ENCODE peak calls at places on chromosomes 5 and 9, in ten cellular contexts. T, D, W, A, J, H, N, L, M and C are unnamed samples.

GRCh38 chr9:84216151-84216550 is 124.4 kb downstream of the SLC28A3 start:
- DNase-seq in M (no peak), D (no peak), T (peak; percentile 34), J (no peak), H (no peak), A (no peak), N (no peak), W (no peak), L (no peak), C (no peak)

GRCh38 chr9:15361737-15362136 is 54.7 kb upstream of the TTC39B start:
- DNase-seq in J (no peak), D (no peak), M (no peak), L (no peak), W (no peak), H (no peak), A (no peak), N (no peak), T (no peak), C (no peak)

GRCh38 chr9:19988281-19988680 is 199.4 kb upstream of the SLC24A2 start:
- DNase-seq in A (no peak), N (no peak), D (no peak), W (no peak), T (no peak), J (no peak), L (no peak), H (no peak), M (no peak), C (no peak)

GRCh38 chr5:169287529-169287928 is 13.4 kb downstream of the SLIT3 start:
- DNase-seq in A (no peak), D (no peak), M (no peak), L (no peak), H (no peak), N (no peak), J (no peak), W (no peak), T (no peak), C (no peak)

GRCh38 chr5:151812757-151813309 is 41.1 kb downstream of the G3BP1 start:
- DNase-seq in T (no peak), L (no peak), N (peak; percentile 69), A (no peak), J (no peak), W (no peak), M (no peak), H (no peak), D (no peak), C (no peak)

GRCh38 chr9:83041771-83042170 is 21.2 kb downstream of the RASEF start:
- DNase-seq in A (no peak), J (no peak), H (no peak), N (no peak), L (no peak), D (no peak), T (peak; percentile 44), M (no peak), W (no peak), C (no peak)

GRCh38 chr5:104815212-104815611 is 1252.6 kb upstream of the NUDT12 start:
- DNase-seq in T (no peak), W (no peak), M (no peak), J (no peak), A (no peak), D (no peak), L (no peak), N (no peak), H (no peak), C (peak; percentile 21)

GRCh38 chr5:115831163-115831768 is 10.1 kb downstream of the ATG12 start:
- DNase-seq in N (peak; percentile 31), J (no peak), A (no peak), H (no peak), M (peak; percentile 37), L (no peak), T (peak; percentile 19), W (no peak), D (no peak), C (peak; percentile 32)

GRCh38 chr5:116423587-116424257 is 150.9 kb downstream of the SEMA6A start:
- DNase-seq in W (no peak), T (no peak), N (no peak), H (no peak), D (no peak), J (no peak), M (peak; percentile 76), L (no peak), A (no peak), C (no peak)

GRCh38 chr9:114031037-114031436 is 47.1 kb downstream of the AMBP start:
- DNase-seq in M (no peak), H (no peak), T (no peak), A (no peak), J (no peak), N (no peak), W (no peak), L (no peak), D (no peak), C (no peak)

GRCh38 chr5:39415186-39415585 is 9.6 kb downstream of the DAB2 start:
- DNase-seq in L (no peak), N (no peak), A (no peak), T (no peak), W (no peak), M (no peak), J (no peak), D (no peak), H (no peak), C (no peak)

GRCh38 chr5:87752362-87752761 is 339.6 kb upstream of the CCNH start:
- DNase-seq in T (peak; percentile 86), D (no peak), H (no peak), N (no peak), W (no peak), A (no peak), J (no peak), M (no peak), L (no peak), C (no peak)

GRCh38 chr5:149420509-149421371 is 41.6 kb upstream of the IL17B start:
- DNase-seq in W (no peak), H (no peak), N (no peak), M (no peak), J (no peak), D (no peak), L (peak; percentile 81), T (no peak), A (peak; percentile 59), C (no peak)
- H3K4me1 ChIP-seq in W (no peaks in the 10 kb centered on the region), H (peaks cover 8% of the 10 kb centered on the region), N (peaks cover 81% of the 10 kb centered on the region), M (peaks cover 96% of the 10 kb centered on the region), J (peaks cover 12% of the 10 kb centered on the region), D (no peaks in the 10 kb centered on the region), L (peaks cover 18% of the 10 kb centered on the region), T (no peaks in the 10 kb centered on the region), A (peaks cover 92% of the 10 kb centered on the region), C (peaks cover 69% of the 10 kb centered on the region)

GRCh38 chr5:179754024-179754423 is 21.4 kb downstream of the MAML1 start:
- DNase-seq in A (no peak), N (no peak), L (no peak), T (no peak), H (peak; percentile 58), W (peak; percentile 15), J (no peak), D (no peak), M (no peak), C (no peak)
- TF ChIP-seq CTCF in A (no peak), N (no peak), L (no peak), T (no peak), H (no peak), W (no peak), J (no peak), D (no peak), M (no peak), C (no peak)

DNA sequence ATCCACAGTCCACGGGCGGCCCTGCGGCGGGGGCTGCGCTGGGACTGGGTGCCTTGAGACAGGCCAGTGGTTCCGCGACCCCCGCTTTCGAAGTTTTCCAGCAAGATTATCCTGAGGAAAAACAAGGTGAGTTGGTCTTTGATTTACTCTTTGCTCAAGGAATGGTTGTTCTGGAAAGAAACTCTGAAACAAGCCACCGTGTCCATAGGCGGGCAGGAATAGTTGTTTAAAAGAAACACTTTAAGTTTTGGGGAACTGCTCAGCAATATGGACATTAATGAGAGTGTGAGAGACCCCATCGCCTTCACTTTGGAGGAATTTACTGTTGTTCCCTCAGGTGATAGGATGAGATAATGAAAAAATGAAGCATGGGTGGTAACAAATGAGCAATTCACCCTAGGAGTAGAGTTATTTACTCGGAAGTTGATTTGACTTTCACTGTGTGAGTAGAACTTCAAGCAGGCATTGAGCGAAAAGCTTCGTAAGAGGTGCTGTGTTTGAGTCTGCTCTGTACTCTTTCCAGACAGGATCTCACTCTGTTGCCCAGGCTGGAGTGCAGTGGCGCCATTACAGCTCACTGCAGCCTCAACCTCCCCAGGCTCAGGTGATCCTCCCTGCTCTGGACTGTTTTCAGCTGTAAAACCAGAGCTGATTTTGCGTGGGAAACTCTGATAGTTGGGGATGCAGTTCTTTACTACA is 1.1 kb downstream of the DMRTA1 start:
- DNase-seq in M (no peak), T (no peak), J (no peak), H (no peak), D (no peak), A (no peak), L (no peak), W (no peak), N (peak; percentile 25), C (no peak)
- H3K4me3 ChIP-seq in M (peak overlapping the region; percentile 68), T (peak overlapping the region; percentile 68), J (peak overlapping the region; percentile 69), H (peak overlapping the region; percentile 77), D (no peak overlapping the region), A (peak overlapping the region; percentile 66), L (peak overlapping the region; percentile 52), W (peak overlapping the region; percentile 54), N (peak overlapping the region; percentile 66), C (peak overlapping the region; percentile 54)

GRCh38 chr5:132209131-132209530 is 18.5 kb downstream of the P4HA2 start:
- DNase-seq in J (no peak), D (no peak), T (no peak), A (no peak), H (no peak), L (no peak), M (no peak), W (no peak), N (no peak), C (no peak)

GRCh38 chr5:132207783-132208182 is 19.9 kb downstream of the P4HA2 start:
- DNase-seq in W (no peak), N (no peak), M (no peak), H (no peak), J (no peak), L (no peak), A (no peak), D (no peak), T (no peak), C (no peak)

GRCh38 chr5:132210944-132211343 is 16.7 kb downstream of the P4HA2 start:
- DNase-seq in J (no peak), W (no peak), H (no peak), D (no peak), A (no peak), T (no peak), N (no peak), M (no peak), L (no peak), C (no peak)

GRCh38 chr5:132211787-132212186 is 15.9 kb downstream of the P4HA2 start:
- DNase-seq in M (no peak), D (no peak), N (no peak), T (no peak), H (no peak), W (no peak), L (no peak), A (no peak), J (no peak), C (no peak)

DNA sequence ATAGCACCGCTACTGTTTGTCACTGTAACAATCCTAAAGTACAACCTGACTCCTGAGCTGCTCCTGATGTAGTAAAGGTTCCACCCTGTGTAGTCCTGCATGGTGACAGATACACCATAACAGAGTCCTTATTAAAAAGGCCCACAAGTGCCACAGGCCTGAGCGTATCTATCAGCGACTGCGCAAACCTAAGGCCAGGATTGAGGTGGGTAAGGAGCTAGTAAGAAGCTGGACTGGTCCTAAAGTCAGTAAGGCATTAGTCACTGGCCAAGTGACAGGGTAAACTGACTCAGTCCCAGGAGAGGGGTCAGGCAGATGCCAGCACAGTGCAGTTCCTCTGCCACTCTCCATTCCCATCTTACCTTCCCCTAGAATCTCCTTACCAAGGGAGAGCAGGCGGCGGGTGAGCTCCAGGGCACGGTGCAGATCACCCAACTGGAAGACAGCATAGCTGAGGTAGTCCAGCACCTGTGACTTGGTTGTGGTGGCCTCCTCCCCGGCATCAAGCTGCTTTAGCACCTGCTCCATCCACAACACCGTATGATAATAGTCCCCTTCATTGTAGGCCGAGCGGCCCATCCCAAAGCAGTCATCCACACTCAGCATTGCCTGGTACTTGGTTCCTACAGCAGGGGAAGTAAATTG is 17.6 kb downstream of the P4HA2 start:
- DNase-seq in T (no peak), L (no peak), A (no peak), W (no peak), M (no peak), D (no peak), N (no peak), J (no peak), H (no peak), C (no peak)
- H3K4me1 ChIP-seq in T (peaks cover 5% of the 10 kb centered on the region), L (no peaks in the 10 kb centered on the region), A (peaks cover 42% of the 10 kb centered on the region), W (no peaks in the 10 kb centered on the region), M (peaks cover 5% of the 10 kb centered on the region), D (no peaks in the 10 kb centered on the region), N (no peaks in the 10 kb centered on the region), J (no peaks in the 10 kb centered on the region), H (peaks cover 38% of the 10 kb centered on the region), C (peaks cover 13% of the 10 kb centered on the region)